ENCODE peak calls at places on chromosomes 6 and 20, in five cellular contexts. One of them, this sample, is unnamed.

GRCh38 chr20:17654649-17655285 is 27.3 kb downstream of the RRBP1 start:
- DNase-seq in stomach: no peak
- DNase-seq in IMR-90: peak; percentile 52
- DNase-seq in HCT116: no peak
- DNase-seq in prostate gland: no peak
- DNase-seq in this sample: no peak

GRCh38 chr6:148265058-148265457 is 77.6 kb upstream of the SASH1 start:
- DNase-seq in stomach: peak; percentile 42
- DNase-seq in IMR-90: no peak
- DNase-seq in HCT116: no peak
- DNase-seq in prostate gland: peak; percentile 53
- DNase-seq in this sample: no peak

GRCh38 chr6:87742106-87742505 is 40.1 kb upstream of the AKIRIN2 start:
- DNase-seq in stomach: no peak
- DNase-seq in IMR-90: no peak
- DNase-seq in HCT116: no peak
- DNase-seq in prostate gland: no peak
- DNase-seq in this sample: no peak

GRCh38 chr20:45911486-45912343 is at the start of gene PLTP:
- DNase-seq in stomach: peak; percentile 58
- DNase-seq in IMR-90: peak; percentile 57
- DNase-seq in HCT116: no peak
- DNase-seq in prostate gland: peak; percentile 29
- DNase-seq in this sample: peak; percentile 88

GRCh38 chr6:104161960-104162669 is 697.6 kb downstream of the HACE1 start:
- DNase-seq in stomach: no peak
- DNase-seq in IMR-90: no peak
- DNase-seq in HCT116: peak; percentile 10
- DNase-seq in prostate gland: no peak
- DNase-seq in this sample: no peak

GRCh38 chr6:145886228-145886956 is 71.8 kb upstream of the FBXO30 start:
- DNase-seq in stomach: no peak
- DNase-seq in IMR-90: peak; percentile 88
- DNase-seq in HCT116: no peak
- DNase-seq in prostate gland: no peak
- DNase-seq in this sample: no peak

GRCh38 chr6:144805049-144805448 is 519.9 kb downstream of the UTRN start:
- DNase-seq in stomach: no peak
- DNase-seq in IMR-90: no peak
- DNase-seq in HCT116: no peak
- DNase-seq in prostate gland: no peak
- DNase-seq in this sample: no peak

GRCh38 chr6:90364846-90365401 is 68.3 kb upstream of the BACH2 start:
- DNase-seq in stomach: no peak
- DNase-seq in IMR-90: no peak
- DNase-seq in HCT116: no peak
- DNase-seq in prostate gland: no peak
- DNase-seq in this sample: no peak

GRCh38 chr6:122995930-122996796 is at the start of gene CLVS2:
- DNase-seq in stomach: no peak
- DNase-seq in IMR-90: no peak
- DNase-seq in HCT116: no peak
- DNase-seq in prostate gland: peak; percentile 52
- DNase-seq in this sample: no peak

GRCh38 chr20:57620274-57620990 is at the start of gene ZBP1:
- DNase-seq in stomach: peak; percentile 65
- DNase-seq in IMR-90: no peak
- DNase-seq in HCT116: no peak
- DNase-seq in prostate gland: peak; percentile 27
- DNase-seq in this sample: no peak

GRCh38 chr6:160217073-160217472 is 41.5 kb downstream of the SLC22A2 start:
- DNase-seq in stomach: no peak
- DNase-seq in IMR-90: no peak
- DNase-seq in HCT116: no peak
- DNase-seq in prostate gland: no peak
- DNase-seq in this sample: peak; percentile 14

GRCh38 chr6:6166064-6166463 is 154.4 kb downstream of the F13A1 start:
- DNase-seq in stomach: no peak
- DNase-seq in IMR-90: no peak
- DNase-seq in HCT116: no peak
- DNase-seq in prostate gland: no peak
- DNase-seq in this sample: no peak

GRCh38 chr6:74347161-74347560 is 651.2 kb downstream of the CD109 start:
- DNase-seq in stomach: no peak
- DNase-seq in IMR-90: no peak
- DNase-seq in HCT116: no peak
- DNase-seq in prostate gland: no peak
- DNase-seq in this sample: no peak

GRCh38 chr6:34389034-34389433 is 3.4 kb downstream of the NUDT3 start:
- DNase-seq in stomach: no peak
- DNase-seq in IMR-90: no peak
- DNase-seq in HCT116: no peak
- DNase-seq in prostate gland: no peak
- DNase-seq in this sample: no peak

GRCh38 chr20:54293526-54293925 is 85.6 kb downstream of the PFDN4 start:
- DNase-seq in stomach: no peak
- DNase-seq in IMR-90: no peak
- DNase-seq in HCT116: no peak
- DNase-seq in prostate gland: no peak
- DNase-seq in this sample: no peak

GRCh38 chr20:6892729-6893128 is 125.2 kb downstream of the BMP2 start:
- DNase-seq in stomach: no peak
- DNase-seq in IMR-90: no peak
- DNase-seq in HCT116: no peak
- DNase-seq in prostate gland: no peak
- DNase-seq in this sample: no peak

GRCh38 chr6:109690373-109690739 is 646 bp downstream of the AK9 start:
- DNase-seq in stomach: peak; percentile 76
- DNase-seq in IMR-90: no peak
- DNase-seq in HCT116: no peak
- DNase-seq in prostate gland: peak; percentile 42
- DNase-seq in this sample: peak; percentile 43

GRCh38 chr6:144265061-144265357 is 20.1 kb upstream of the UTRN start:
- DNase-seq in stomach: no peak
- DNase-seq in IMR-90: peak; percentile 35
- DNase-seq in HCT116: no peak
- DNase-seq in prostate gland: no peak
- DNase-seq in this sample: no peak

GRCh38 chr6:101435028-101435427 is 41.5 kb downstream of the GRIK2 start:
- DNase-seq in stomach: no peak
- DNase-seq in IMR-90: no peak
- DNase-seq in HCT116: no peak
- DNase-seq in prostate gland: no peak
- DNase-seq in this sample: no peak

GRCh38 chr6:38799529-38800184 is 84.5 kb downstream of the DNAH8 start:
- DNase-seq in stomach: no peak
- DNase-seq in IMR-90: no peak
- DNase-seq in HCT116: no peak
- DNase-seq in prostate gland: no peak
- DNase-seq in this sample: no peak

GRCh38 chr20:25274891-25275812 is 27.3 kb downstream of the PYGB start:
- DNase-seq in stomach: peak; percentile 24
- DNase-seq in IMR-90: no peak
- DNase-seq in HCT116: no peak
- DNase-seq in prostate gland: no peak
- DNase-seq in this sample: peak; percentile 71

GRCh38 chr20:11891827-11892521 is 25.7 kb upstream of the BTBD3 start:
- DNase-seq in stomach: peak; percentile 64
- DNase-seq in IMR-90: peak; percentile 62
- DNase-seq in HCT116: peak; percentile 66
- DNase-seq in prostate gland: peak; percentile 71
- DNase-seq in this sample: peak; percentile 75

GRCh38 chr6:36862164-36862847 is 12.3 kb downstream of the PPIL1 start:
- DNase-seq in stomach: no peak
- DNase-seq in IMR-90: no peak
- DNase-seq in HCT116: no peak
- DNase-seq in prostate gland: no peak
- DNase-seq in this sample: no peak

GRCh38 chr20:34514897-34515483 is 1.2 kb upstream of the DYNLRB1 start:
- DNase-seq in stomach: no peak
- DNase-seq in IMR-90: peak; percentile 44
- DNase-seq in HCT116: no peak
- DNase-seq in prostate gland: no peak
- DNase-seq in this sample: no peak

GRCh38 chr6:894274-894673 is 201.3 kb upstream of the EXOC2 start:
- DNase-seq in stomach: no peak
- DNase-seq in IMR-90: no peak
- DNase-seq in HCT116: no peak
- DNase-seq in prostate gland: no peak
- DNase-seq in this sample: no peak

GRCh38 chr6:91298543-91299145 is 711.8 kb upstream of the MAP3K7 start:
- DNase-seq in stomach: no peak
- DNase-seq in IMR-90: no peak
- DNase-seq in HCT116: no peak
- DNase-seq in prostate gland: no peak
- DNase-seq in this sample: no peak

GRCh38 chr6:87172292-87172691 is 16.9 kb downstream of the ZNF292 start:
- DNase-seq in stomach: no peak
- DNase-seq in IMR-90: no peak
- DNase-seq in HCT116: no peak
- DNase-seq in prostate gland: no peak
- DNase-seq in this sample: no peak

GRCh38 chr6:144379356-144379755 is 94.2 kb downstream of the UTRN start:
- DNase-seq in stomach: no peak
- DNase-seq in IMR-90: peak; percentile 71
- DNase-seq in HCT116: no peak
- DNase-seq in prostate gland: no peak
- DNase-seq in this sample: no peak

GRCh38 chr6:146803601-146804000 is 204.8 kb downstream of the ADGB start:
- DNase-seq in stomach: no peak
- DNase-seq in IMR-90: no peak
- DNase-seq in HCT116: no peak
- DNase-seq in prostate gland: no peak
- DNase-seq in this sample: peak; percentile 28

GRCh38 chr20:59191036-59191755 is 27.6 kb downstream of the ZNF831 start:
- DNase-seq in stomach: no peak
- DNase-seq in IMR-90: no peak
- DNase-seq in HCT116: no peak
- DNase-seq in prostate gland: no peak
- DNase-seq in this sample: no peak

DNA sequence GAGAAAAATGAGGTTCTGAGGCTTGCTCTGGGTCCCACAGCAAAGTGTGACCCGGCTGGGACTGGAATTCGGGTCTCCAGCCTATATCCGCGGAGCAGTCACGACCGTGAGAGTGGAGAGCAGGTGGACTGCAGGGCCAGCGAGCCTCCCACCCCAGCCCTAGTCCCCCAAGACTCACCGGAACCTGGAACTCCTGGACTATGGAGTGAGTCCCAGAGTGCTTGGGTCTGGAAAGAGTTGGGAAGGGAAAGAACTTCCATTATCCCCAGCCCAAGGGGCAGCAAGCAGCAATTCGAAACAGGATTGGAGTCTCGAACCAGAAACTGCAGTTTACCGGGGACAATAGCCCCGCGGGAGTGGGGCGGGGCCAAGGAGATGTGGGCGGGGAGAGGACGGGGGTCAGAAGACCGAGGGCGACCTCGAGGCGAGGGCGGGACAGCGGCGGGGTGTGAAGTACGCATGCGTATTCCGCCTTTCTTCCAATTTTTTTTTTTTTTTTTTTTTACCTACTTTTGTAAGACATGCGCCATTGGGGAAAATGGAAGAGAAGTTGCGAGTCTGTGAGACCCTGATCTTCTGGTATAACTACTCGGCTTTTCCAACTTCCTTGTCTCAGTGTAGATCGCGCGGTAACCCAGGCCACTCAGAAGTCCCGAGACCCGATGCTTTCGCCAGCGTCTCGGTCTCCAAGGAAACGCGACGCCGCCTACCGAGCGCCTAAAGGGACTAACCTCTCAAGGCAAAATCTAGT is at the start of gene C20orf96:
- DNase-seq in stomach: peak; percentile 92
- DNase-seq in IMR-90: peak; percentile 92
- DNase-seq in HCT116: peak; percentile 91
- DNase-seq in prostate gland: peak; percentile 87
- DNase-seq in this sample: peak; percentile 91
- TF ChIP-seq POLR2A in stomach: no peak
- TF ChIP-seq POLR2A in IMR-90: no peak
- TF ChIP-seq POLR2A in HCT116: peak; percentile 54
- TF ChIP-seq POLR2A in prostate gland: peak; percentile 26
- TF ChIP-seq POLR2A in this sample: peak; percentile 30

GRCh38 chr6:156359912-156360311 is 417.3 kb upstream of the ARID1B start:
- DNase-seq in stomach: no peak
- DNase-seq in IMR-90: no peak
- DNase-seq in HCT116: no peak
- DNase-seq in prostate gland: no peak
- DNase-seq in this sample: no peak
- TF ChIP-seq CTCF in stomach: no peak
- TF ChIP-seq CTCF in IMR-90: no peak
- TF ChIP-seq CTCF in HCT116: peak; percentile 44
- TF ChIP-seq CTCF in prostate gland: no peak
- TF ChIP-seq CTCF in this sample: no peak

GRCh38 chr20:3904224-3904623 is 15.0 kb downstream of the PANK2 start:
- DNase-seq in stomach: no peak
- DNase-seq in IMR-90: no peak
- DNase-seq in HCT116: no peak
- DNase-seq in prostate gland: no peak
- DNase-seq in this sample: no peak

GRCh38 chr20:3901028-3901746 is 12.0 kb downstream of the PANK2 start:
- DNase-seq in stomach: no peak
- DNase-seq in IMR-90: peak; percentile 58
- DNase-seq in HCT116: no peak
- DNase-seq in prostate gland: no peak
- DNase-seq in this sample: no peak

GRCh38 chr20:3902041-3902440 is 12.9 kb downstream of the PANK2 start:
- DNase-seq in stomach: no peak
- DNase-seq in IMR-90: no peak
- DNase-seq in HCT116: no peak
- DNase-seq in prostate gland: no peak
- DNase-seq in this sample: no peak

GRCh38 chr20:3902446-3902845 is 13.3 kb downstream of the PANK2 start:
- DNase-seq in stomach: no peak
- DNase-seq in IMR-90: no peak
- DNase-seq in HCT116: no peak
- DNase-seq in prostate gland: no peak
- DNase-seq in this sample: no peak

DNA sequence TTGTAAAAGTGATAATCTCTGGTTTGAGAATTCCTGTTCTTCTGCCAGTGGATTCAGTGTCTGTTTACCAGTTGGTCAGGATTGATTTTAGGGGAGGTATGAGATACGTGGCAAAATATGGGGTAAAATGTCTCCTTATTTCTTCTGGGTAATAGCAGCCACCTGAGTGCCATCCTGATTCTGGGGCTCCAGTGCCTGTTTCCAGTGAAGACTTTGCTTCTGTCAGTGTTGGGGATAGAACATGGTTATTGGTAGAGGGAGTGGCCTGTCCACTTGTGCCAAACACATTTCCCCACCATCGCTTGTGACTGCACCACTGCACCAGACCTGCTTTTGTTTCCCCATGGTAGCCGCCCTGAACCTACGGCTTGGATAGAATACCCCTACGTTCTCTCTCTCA is 15.7 kb downstream of the PANK2 start:
- DNase-seq in stomach: no peak
- DNase-seq in IMR-90: no peak
- DNase-seq in HCT116: no peak
- DNase-seq in prostate gland: no peak
- DNase-seq in this sample: no peak
- H3K4me1 ChIP-seq in stomach: peaks cover 18% of the 10 kb centered on the region
- H3K4me1 ChIP-seq in IMR-90: peaks cover 11% of the 10 kb centered on the region
- H3K4me1 ChIP-seq in HCT116: peaks cover 15% of the 10 kb centered on the region
- H3K4me1 ChIP-seq in prostate gland: no peaks in the 10 kb centered on the region
- H3K4me1 ChIP-seq in this sample: peaks cover 52% of the 10 kb centered on the region

GRCh38 chr6:163413054-163413344 is 1.5 kb upstream of the QKI start:
- DNase-seq in stomach: no peak
- DNase-seq in IMR-90: no peak
- DNase-seq in HCT116: no peak
- DNase-seq in prostate gland: no peak
- DNase-seq in this sample: no peak
- TF ChIP-seq POLR2A in stomach: no peak
- TF ChIP-seq POLR2A in IMR-90: no peak
- TF ChIP-seq POLR2A in HCT116: no peak
- TF ChIP-seq POLR2A in prostate gland: no peak
- TF ChIP-seq POLR2A in this sample: no peak